ENCODE peak calls at places on chromosomes 3 and 15, in ten cellular contexts. B is caudate nucleus; T is iPS-NIHi11; J is amygdala; D is activated CD8-positive, alpha-beta memory T cell treated with anti-CD3 and anti-CD28 coated beads, Interleukin-2, amount 50 U/mL, for 48 hours; S is OCI-LY7; L is T1000; N is lung; A is NCI-H1417; P is nephron progenitor cell. X is an unnamed sample.

GRCh38 chr3:189766416-189766815 is 135.2 kb downstream of the TP63 start:
- DNase-seq in B (no peak), S (no peak), T (peak), J (no peak), P (no peak), A (no peak), N (no peak), L (no peak), D (no peak), X (no peak)

GRCh38 chr3:144771401-144771870 is 799.8 kb downstream of the DIPK2A start:
- DNase-seq in N (no peak), D (no peak), T (no peak), B (no peak), J (no peak), A (no peak), S (no peak), L (no peak), P (no peak), X (no peak)

GRCh38 chr15:25450163-25450562 is 11.3 kb upstream of the UBE3A start:
- DNase-seq in J (no peak), P (no peak), D (no peak), A (no peak), L (no peak), B (no peak), S (no peak), N (no peak), T (no peak), X (no peak)

GRCh38 chr3:32780735-32781210 is 37.0 kb upstream of the TRIM71 start:
- DNase-seq in D (peak), A (no peak), L (peak), S (no peak), J (no peak), T (peak), B (no peak), P (peak), N (peak), X (peak)

GRCh38 chr3:192817053-192817452 is 89.7 kb upstream of the FGF12 start:
- DNase-seq in D (no peak), A (no peak), N (no peak), P (no peak), T (no peak), B (no peak), S (no peak), J (no peak), L (no peak), X (no peak)

GRCh38 chr3:147419062-147419701 is 10.0 kb downstream of the ZIC1 start:
- DNase-seq in A (peak), D (no peak), T (peak), P (peak), N (no peak), L (no peak), B (peak), J (peak), S (no peak), X (no peak)

GRCh38 chr15:51111061-51111460 is 16.4 kb upstream of the TNFAIP8L3 start:
- DNase-seq in D (no peak), S (no peak), P (no peak), J (no peak), L (no peak), A (no peak), T (no peak), B (no peak), N (no peak), X (no peak)

GRCh38 chr3:6125520-6125919 is 735.4 kb upstream of the GRM7 start:
- DNase-seq in N (no peak), J (no peak), D (no peak), P (no peak), T (peak), L (no peak), B (no peak), S (no peak), A (no peak), X (no peak)

GRCh38 chr3:39108309-39108708 is 829 bp downstream of the TTC21A start:
- DNase-seq in A (no peak), P (no peak), B (no peak), T (no peak), N (no peak), D (peak), S (peak), L (no peak), J (no peak), X (peak)

GRCh38 chr15:63905558-63906265 is 72.0 kb upstream of the HERC1 start:
- DNase-seq in B (no peak), J (no peak), T (no peak), L (no peak), A (no peak), N (no peak), D (no peak), P (no peak), S (no peak), X (no peak)

GRCh38 chr3:181383760-181384159 is 328.0 kb upstream of the SOX2 start:
- DNase-seq in L (no peak), A (no peak), P (no peak), J (no peak), B (no peak), D (no peak), T (peak), S (peak), N (no peak), X (no peak)

GRCh38 chr3:72086712-72087093 is 301.8 kb upstream of the PROK2 start:
- DNase-seq in D (no peak), S (no peak), J (no peak), P (no peak), N (no peak), B (no peak), L (no peak), T (no peak), A (no peak), X (no peak)

GRCh38 chr3:83515123-83515522 is 1443.7 kb upstream of the CADM2 start:
- DNase-seq in T (no peak), A (no peak), N (no peak), B (no peak), L (no peak), P (no peak), S (no peak), D (no peak), J (no peak), X (no peak)

GRCh38 chr3:114214542-114215341 is 22.6 kb downstream of the ZNF80 start:
- DNase-seq in J (no peak), S (peak), T (peak), D (no peak), L (no peak), B (no peak), P (no peak), A (no peak), N (no peak), X (no peak)

GRCh38 chr3:37480003-37480402 is 305.6 kb upstream of the LRRFIP2 start:
- DNase-seq in B (no peak), T (no peak), N (no peak), S (no peak), D (no peak), L (no peak), P (no peak), A (no peak), J (no peak), X (no peak)

GRCh38 chr15:74383695-74384565 is 16.5 kb upstream of the CYP11A1 start:
- DNase-seq in D (peak), N (no peak), L (no peak), B (no peak), A (no peak), S (peak), T (no peak), P (no peak), J (no peak), X (peak)

GRCh38 chr3:1087066-1087555 is 5.7 kb upstream of the CNTN6 start:
- DNase-seq in P (no peak), J (no peak), L (peak), A (peak), D (no peak), N (peak), S (no peak), T (no peak), B (no peak), X (no peak)

GRCh38 chr3:48569808-48570450 is 6.3 kb upstream of the UCN2 start:
- DNase-seq in P (no peak), B (no peak), N (no peak), A (no peak), L (no peak), S (no peak), D (no peak), J (no peak), T (no peak), X (no peak)

GRCh38 chr3:40456940-40457823 is at the start of gene RPL14:
- DNase-seq in T (peak), B (peak), S (peak), A (peak), D (peak), P (peak), L (peak), N (peak), J (peak), X (peak)

GRCh38 chr3:9732080-9732752 is 681 bp downstream of the BRPF1 start:
- DNase-seq in B (no peak), D (peak), J (no peak), S (peak), T (peak), N (peak), P (peak), A (no peak), L (no peak), X (peak)

GRCh38 chr3:141057436-141057835 is 6.3 kb downstream of the SPSB4 start:
- DNase-seq in L (no peak), N (no peak), B (no peak), A (no peak), J (no peak), S (no peak), T (no peak), D (no peak), P (no peak), X (no peak)

GRCh38 chr3:9787714-9788113 is 4.6 kb downstream of the TADA3 start:
- DNase-seq in P (no peak), A (no peak), J (no peak), N (no peak), D (no peak), S (no peak), T (no peak), L (no peak), B (no peak), X (no peak)

GRCh38 chr3:99825239-99825638 is 7.6 kb downstream of the CMSS1 start:
- DNase-seq in N (no peak), P (no peak), S (no peak), B (no peak), A (no peak), D (no peak), T (no peak), L (no peak), J (no peak), X (no peak)

GRCh38 chr3:29639621-29640290 is 358.9 kb downstream of the RBMS3 start:
- DNase-seq in S (no peak), L (no peak), P (no peak), N (no peak), T (no peak), A (no peak), J (no peak), B (no peak), D (no peak), X (no peak)